ENCODE peak calls at places on chromosomes 5 and 9, in six cellular contexts. J is dorsolateral prefrontal cortex, R is fibroblast of mammary gland, H is astrocyte of the spinal cord, V is Calu3, N is glutamatergic neuron. O is an unnamed sample.
A peak's percentile ranks its signal among the peaks of the same experiment; 100 is the strongest.

GRCh38 chr9:124574944-124575343 is 67.7 kb upstream of the NR5A1 start:
- DNase-seq in H (peak; percentile 75), N (no peak), R (peak; percentile 78), J (no peak), V (no peak), O (no peak)

GRCh38 chr5:173515526-173515925 is 100.9 kb downstream of the BOD1 start:
- DNase-seq in V (no peak), N (no peak), H (no peak), J (no peak), R (peak; percentile 97), O (no peak)

GRCh38 chr9:124278054-124278540 is 20.3 kb downstream of the NEK6 start:
- DNase-seq in H (no peak), J (no peak), N (no peak), R (no peak), V (no peak), O (no peak)

GRCh38 chr9:108664309-108665255 is 191.2 kb downstream of the ACTL7B start:
- DNase-seq in N (no peak), J (no peak), R (no peak), V (no peak), H (no peak), O (no peak)

GRCh38 chr9:134224130-134224826 is 59.9 kb upstream of the RNU6ATAC start:
- DNase-seq in R (no peak), N (peak; percentile 12), H (no peak), V (no peak), J (no peak), O (no peak)

GRCh38 chr5:73564644-73565165 is 734 bp downstream of the ANKRA2 start:
- DNase-seq in R (peak; percentile 26), V (no peak), H (peak; percentile 9), N (no peak), J (no peak), O (peak; percentile 22)

GRCh38 chr9:115952667-115953316 is 200.8 kb upstream of the PAPPA start:
- DNase-seq in N (no peak), J (no peak), V (no peak), R (peak; percentile 88), H (peak; percentile 68), O (no peak)

GRCh38 chr9:81035171-81035570 is 654.2 kb downstream of the TLE1 start:
- DNase-seq in N (no peak), H (peak; percentile 82), V (no peak), R (peak; percentile 87), J (no peak), O (no peak)

GRCh38 chr5:10283927-10284635 is 23.6 kb downstream of the CMBL start:
- DNase-seq in R (peak; percentile 68), N (peak; percentile 93), J (peak; percentile 92), V (peak; percentile 89), H (peak; percentile 75), O (peak; percentile 64)

GRCh38 chr5:1498623-1499416 is 24.9 kb downstream of the LPCAT1 start:
- DNase-seq in J (no peak), H (no peak), R (no peak), N (no peak), V (no peak), O (no peak)

GRCh38 chr9:68979538-68980314 is 34.2 kb downstream of the PRKACG start:
- DNase-seq in V (no peak), J (no peak), N (peak; percentile 25), R (no peak), H (no peak), O (no peak)

GRCh38 chr5:32710859-32711692 is at the start of gene NPR3:
- DNase-seq in H (peak; percentile 33), R (peak; percentile 40), V (no peak), J (no peak), N (peak; percentile 36), O (no peak)

GRCh38 chr5:98927988-98928801 is 612 bp downstream of the CHD1 start:
- DNase-seq in V (peak; percentile 71), N (peak; percentile 75), R (peak; percentile 64), J (peak; percentile 42), H (peak; percentile 68), O (peak; percentile 68)

GRCh38 chr9:134326754-134327526 is 685 bp downstream of the RXRA start:
- DNase-seq in H (peak; percentile 48), R (peak; percentile 31), J (no peak), N (peak; percentile 52), V (no peak), O (no peak)

GRCh38 chr5:128403350-128403749 is 134.7 kb downstream of the FBN2 start:
- DNase-seq in R (no peak), V (no peak), J (no peak), H (no peak), N (no peak), O (no peak)

GRCh38 chr9:137506702-137507171 is 43.5 kb downstream of the PNPLA7 start:
- DNase-seq in J (no peak), N (no peak), H (no peak), V (no peak), R (peak; percentile 32), O (no peak)

GRCh38 chr5:4058899-4059298 is 463.3 kb downstream of the IRX1 start:
- DNase-seq in H (no peak), J (no peak), N (no peak), R (no peak), V (no peak), O (no peak)

GRCh38 chr5:4188704-4189103 is 593.1 kb downstream of the IRX1 start:
- DNase-seq in V (no peak), N (no peak), J (no peak), H (no peak), R (no peak), O (no peak)

GRCh38 chr5:1168751-1169607 is 32.4 kb upstream of the SLC6A19 start:
- DNase-seq in R (no peak), V (no peak), J (no peak), H (no peak), N (no peak), O (no peak)

GRCh38 chr9:123929177-123929869 is 603 bp downstream of the DENND1A start:
- DNase-seq in V (peak; percentile 5), J (no peak), H (no peak), N (no peak), R (no peak), O (no peak)

GRCh38 chr9:135864447-135865049 is 42.8 kb downstream of the CAMSAP1 start:
- DNase-seq in V (peak; percentile 63), N (peak; percentile 87), H (peak; percentile 50), J (peak; percentile 80), R (peak; percentile 50), O (peak; percentile 65)

GRCh38 chr5:101288633-101289032 is 385.6 kb upstream of the ST8SIA4 start:
- DNase-seq in H (no peak), V (no peak), J (no peak), R (no peak), N (no peak), O (no peak)

GRCh38 chr5:55096860-55097259 is 5.6 kb upstream of the GZMA start:
- DNase-seq in N (no peak), R (no peak), H (no peak), J (no peak), V (no peak), O (peak; percentile 22)

GRCh38 chr5:138911441-138911840 is 36.3 kb upstream of the LRRTM2 start:
- DNase-seq in J (no peak), H (peak; percentile 66), V (no peak), N (no peak), R (no peak), O (no peak)

GRCh38 chr9:38144421-38144820 is 75.4 kb upstream of the SHB start:
- DNase-seq in N (no peak), V (no peak), R (peak; percentile 17), H (peak; percentile 38), J (no peak), O (no peak)

GRCh38 chr5:39137391-39138181 is 63.4 kb upstream of the RICTOR start:
- DNase-seq in J (no peak), H (no peak), R (no peak), N (no peak), V (no peak), O (no peak)
- TF ChIP-seq CTCF in J (no peak), H (peak; percentile 1), R (peak; percentile 10), N (no peak), V (no peak), O (peak; percentile 30)

GRCh38 chr5:31098811-31099210 is 94.7 kb upstream of the CDH6 start:
- DNase-seq in R (no peak), J (no peak), H (no peak), V (no peak), N (no peak), O (no peak)
- TF ChIP-seq CTCF in R (no peak), J (no peak), H (no peak), V (no peak), N (no peak), O (no peak)

GRCh38 chr9:129654641-129655040 is 10.8 kb upstream of the PRRX2 start:
- DNase-seq in J (no peak), N (no peak), H (no peak), V (no peak), R (no peak), O (no peak)
- TF ChIP-seq CTCF in J (no peak), N (no peak), H (no peak), V (no peak), R (no peak), O (no peak)

GRCh38 chr9:117247271-117247670 is 167.6 kb downstream of the ASTN2 start:
- DNase-seq in H (no peak), J (no peak), V (no peak), N (no peak), R (no peak), O (no peak)
- TF ChIP-seq CTCF in H (peak; percentile 7), J (peak; percentile 52), V (no peak), N (peak; percentile 60), R (no peak), O (peak; percentile 40)

DNA sequence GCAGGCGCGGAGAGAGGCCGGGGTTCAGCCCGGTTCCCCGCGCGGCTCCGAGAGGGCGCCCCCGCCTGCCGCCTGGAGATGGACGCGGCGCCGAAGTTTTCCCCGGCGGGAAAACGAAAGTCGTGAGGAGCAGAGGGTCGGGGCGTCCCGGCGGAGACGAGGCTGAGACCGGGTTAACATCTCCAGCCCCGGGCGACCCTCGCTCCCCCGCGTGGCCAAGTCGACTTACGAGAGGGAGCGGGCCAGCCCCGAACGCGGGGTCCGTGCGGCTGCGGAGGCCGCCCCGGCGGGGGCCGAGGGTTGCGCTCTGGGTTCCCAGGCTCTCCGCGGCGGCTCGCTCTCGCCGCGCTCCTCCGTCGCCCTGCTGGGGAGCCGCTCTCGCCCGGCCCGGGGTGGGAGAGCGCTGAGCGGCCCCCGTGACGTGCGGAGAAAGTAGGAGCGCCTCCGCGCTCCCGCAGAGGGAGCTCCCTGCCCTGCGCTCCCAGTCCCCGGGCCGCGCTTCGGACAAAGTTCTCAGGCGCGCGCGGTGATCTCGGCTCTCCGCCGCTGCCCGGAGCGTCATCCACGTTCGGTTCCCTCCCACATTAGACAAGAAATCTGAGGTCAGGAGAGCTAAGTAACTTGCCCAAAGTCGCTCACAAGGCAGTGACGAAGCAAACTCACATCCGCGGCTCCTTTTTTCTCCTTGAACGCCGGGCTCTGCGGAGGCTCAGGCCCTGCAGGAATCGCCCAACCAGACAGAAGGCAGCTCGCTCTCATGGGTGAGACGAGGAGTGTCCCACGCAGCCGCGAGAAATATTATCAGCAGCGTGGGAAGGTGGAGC is 1.1 kb upstream of the GCNT4 start:
- DNase-seq in V (peak; percentile 76), R (peak; percentile 83), H (peak; percentile 73), N (peak; percentile 60), J (peak; percentile 52), O (peak; percentile 61)
- TF ChIP-seq CTCF in V (no peak), R (no peak), H (peak; percentile 15), N (peak; percentile 13), J (no peak), O (peak; percentile 27)

GRCh38 chr9:86637515-86637914 is 283.3 kb upstream of the TUT7 start:
- DNase-seq in R (peak; percentile 58), J (no peak), V (peak; percentile 9), H (peak; percentile 66), N (peak; percentile 85), O (peak; percentile 46)
- TF ChIP-seq CTCF in R (peak; percentile 77), J (no peak), V (peak; percentile 50), H (peak; percentile 87), N (peak; percentile 85), O (peak; percentile 56)